ENCODE peak calls at places on chromosomes 2 and 18, in five cellular contexts. One of them, this sample, is unnamed.

GRCh38 chr2:99638791-99639190 is 149.0 kb upstream of the REV1 start:
- DNase-seq in stimulated activated CD4-positive, alpha-beta T cell treated with anti-CD3 and anti-CD28 coated beads, Interleukin-12 subunit alpha, Interleukin-12 subunit beta, amount 100 ng/mL, for 4 hours: no peak
- DNase-seq in amygdala: no peak
- DNase-seq in NCI-H1092: no peak
- DNase-seq in LoVo: no peak
- DNase-seq in this sample: no peak

GRCh38 chr2:239158641-239159475 is 242.0 kb downstream of the HDAC4 start:
- DNase-seq in stimulated activated CD4-positive, alpha-beta T cell treated with anti-CD3 and anti-CD28 coated beads, Interleukin-12 subunit alpha, Interleukin-12 subunit beta, amount 100 ng/mL, for 4 hours: no peak
- DNase-seq in amygdala: no peak
- DNase-seq in NCI-H1092: no peak
- DNase-seq in LoVo: no peak
- DNase-seq in this sample: no peak

GRCh38 chr2:65503746-65504145 is 71.3 kb upstream of the SPRED2 start:
- DNase-seq in stimulated activated CD4-positive, alpha-beta T cell treated with anti-CD3 and anti-CD28 coated beads, Interleukin-12 subunit alpha, Interleukin-12 subunit beta, amount 100 ng/mL, for 4 hours: no peak
- DNase-seq in amygdala: no peak
- DNase-seq in NCI-H1092: no peak
- DNase-seq in LoVo: no peak
- DNase-seq in this sample: no peak

GRCh38 chr2:56483081-56483480 is 299.3 kb downstream of the CCDC85A start:
- DNase-seq in stimulated activated CD4-positive, alpha-beta T cell treated with anti-CD3 and anti-CD28 coated beads, Interleukin-12 subunit alpha, Interleukin-12 subunit beta, amount 100 ng/mL, for 4 hours: no peak
- DNase-seq in amygdala: no peak
- DNase-seq in NCI-H1092: no peak
- DNase-seq in LoVo: no peak
- DNase-seq in this sample: no peak

GRCh38 chr2:88638123-88638650 is 10.9 kb upstream of the EIF2AK3 start:
- DNase-seq in stimulated activated CD4-positive, alpha-beta T cell treated with anti-CD3 and anti-CD28 coated beads, Interleukin-12 subunit alpha, Interleukin-12 subunit beta, amount 100 ng/mL, for 4 hours: no peak
- DNase-seq in amygdala: no peak
- DNase-seq in NCI-H1092: no peak
- DNase-seq in LoVo: no peak
- DNase-seq in this sample: no peak

GRCh38 chr2:61244694-61245093 is 82.7 kb downstream of the C2orf74 start:
- DNase-seq in stimulated activated CD4-positive, alpha-beta T cell treated with anti-CD3 and anti-CD28 coated beads, Interleukin-12 subunit alpha, Interleukin-12 subunit beta, amount 100 ng/mL, for 4 hours: no peak
- DNase-seq in amygdala: no peak
- DNase-seq in NCI-H1092: no peak
- DNase-seq in LoVo: no peak
- DNase-seq in this sample: no peak

GRCh38 chr2:161796192-161796591 is 172.0 kb downstream of the SLC4A10 start:
- DNase-seq in stimulated activated CD4-positive, alpha-beta T cell treated with anti-CD3 and anti-CD28 coated beads, Interleukin-12 subunit alpha, Interleukin-12 subunit beta, amount 100 ng/mL, for 4 hours: no peak
- DNase-seq in amygdala: no peak
- DNase-seq in NCI-H1092: no peak
- DNase-seq in LoVo: peak
- DNase-seq in this sample: no peak

GRCh38 chr2:67295406-67295805 is 101.7 kb upstream of the ETAA1 start:
- DNase-seq in stimulated activated CD4-positive, alpha-beta T cell treated with anti-CD3 and anti-CD28 coated beads, Interleukin-12 subunit alpha, Interleukin-12 subunit beta, amount 100 ng/mL, for 4 hours: no peak
- DNase-seq in amygdala: no peak
- DNase-seq in NCI-H1092: no peak
- DNase-seq in LoVo: no peak
- DNase-seq in this sample: no peak

GRCh38 chr2:74653589-74653984 is 460 bp upstream of the SEMA4F start:
- DNase-seq in stimulated activated CD4-positive, alpha-beta T cell treated with anti-CD3 and anti-CD28 coated beads, Interleukin-12 subunit alpha, Interleukin-12 subunit beta, amount 100 ng/mL, for 4 hours: no peak
- DNase-seq in amygdala: no peak
- DNase-seq in NCI-H1092: no peak
- DNase-seq in LoVo: no peak
- DNase-seq in this sample: no peak

GRCh38 chr2:176544579-176545365 is 275.5 kb downstream of the MTX2 start:
- DNase-seq in stimulated activated CD4-positive, alpha-beta T cell treated with anti-CD3 and anti-CD28 coated beads, Interleukin-12 subunit alpha, Interleukin-12 subunit beta, amount 100 ng/mL, for 4 hours: no peak
- DNase-seq in amygdala: no peak
- DNase-seq in NCI-H1092: no peak
- DNase-seq in LoVo: no peak
- DNase-seq in this sample: no peak

GRCh38 chr2:151051584-151052220 is 210.0 kb downstream of the RBM43 start:
- DNase-seq in stimulated activated CD4-positive, alpha-beta T cell treated with anti-CD3 and anti-CD28 coated beads, Interleukin-12 subunit alpha, Interleukin-12 subunit beta, amount 100 ng/mL, for 4 hours: no peak
- DNase-seq in amygdala: no peak
- DNase-seq in NCI-H1092: peak
- DNase-seq in LoVo: peak
- DNase-seq in this sample: peak

GRCh38 chr2:145431181-145431951 is 911.4 kb upstream of the ZEB2 start:
- DNase-seq in stimulated activated CD4-positive, alpha-beta T cell treated with anti-CD3 and anti-CD28 coated beads, Interleukin-12 subunit alpha, Interleukin-12 subunit beta, amount 100 ng/mL, for 4 hours: no peak
- DNase-seq in amygdala: no peak
- DNase-seq in NCI-H1092: peak
- DNase-seq in LoVo: no peak
- DNase-seq in this sample: no peak

GRCh38 chr2:197097578-197098366 is 171.3 kb upstream of the PGAP1 start:
- DNase-seq in stimulated activated CD4-positive, alpha-beta T cell treated with anti-CD3 and anti-CD28 coated beads, Interleukin-12 subunit alpha, Interleukin-12 subunit beta, amount 100 ng/mL, for 4 hours: no peak
- DNase-seq in amygdala: peak
- DNase-seq in NCI-H1092: no peak
- DNase-seq in LoVo: no peak
- DNase-seq in this sample: no peak

GRCh38 chr18:37714621-37715020 is 149.0 kb upstream of the CELF4 start:
- DNase-seq in stimulated activated CD4-positive, alpha-beta T cell treated with anti-CD3 and anti-CD28 coated beads, Interleukin-12 subunit alpha, Interleukin-12 subunit beta, amount 100 ng/mL, for 4 hours: no peak
- DNase-seq in amygdala: no peak
- DNase-seq in NCI-H1092: no peak
- DNase-seq in LoVo: no peak
- DNase-seq in this sample: no peak

GRCh38 chr2:64769392-64770044 is 115.8 kb upstream of the SERTAD2 start:
- DNase-seq in stimulated activated CD4-positive, alpha-beta T cell treated with anti-CD3 and anti-CD28 coated beads, Interleukin-12 subunit alpha, Interleukin-12 subunit beta, amount 100 ng/mL, for 4 hours: no peak
- DNase-seq in amygdala: no peak
- DNase-seq in NCI-H1092: no peak
- DNase-seq in LoVo: peak
- DNase-seq in this sample: no peak

GRCh38 chr2:1636791-1637415 is 107.4 kb downstream of the PXDN start:
- DNase-seq in stimulated activated CD4-positive, alpha-beta T cell treated with anti-CD3 and anti-CD28 coated beads, Interleukin-12 subunit alpha, Interleukin-12 subunit beta, amount 100 ng/mL, for 4 hours: no peak
- DNase-seq in amygdala: no peak
- DNase-seq in NCI-H1092: no peak
- DNase-seq in LoVo: no peak
- DNase-seq in this sample: no peak

GRCh38 chr18:42183746-42184145 is 228.7 kb downstream of the PIK3C3 start:
- DNase-seq in stimulated activated CD4-positive, alpha-beta T cell treated with anti-CD3 and anti-CD28 coated beads, Interleukin-12 subunit alpha, Interleukin-12 subunit beta, amount 100 ng/mL, for 4 hours: no peak
- DNase-seq in amygdala: no peak
- DNase-seq in NCI-H1092: no peak
- DNase-seq in LoVo: peak
- DNase-seq in this sample: no peak

GRCh38 chr2:148021059-148021985 is at the start of gene MBD5:
- DNase-seq in stimulated activated CD4-positive, alpha-beta T cell treated with anti-CD3 and anti-CD28 coated beads, Interleukin-12 subunit alpha, Interleukin-12 subunit beta, amount 100 ng/mL, for 4 hours: peak
- DNase-seq in amygdala: peak
- DNase-seq in NCI-H1092: peak
- DNase-seq in LoVo: peak
- DNase-seq in this sample: peak

GRCh38 chr2:218245214-218245613 is 15.6 kb upstream of the GPBAR1 start:
- DNase-seq in stimulated activated CD4-positive, alpha-beta T cell treated with anti-CD3 and anti-CD28 coated beads, Interleukin-12 subunit alpha, Interleukin-12 subunit beta, amount 100 ng/mL, for 4 hours: no peak
- DNase-seq in amygdala: no peak
- DNase-seq in NCI-H1092: no peak
- DNase-seq in LoVo: no peak
- DNase-seq in this sample: no peak

GRCh38 chr2:217066510-217067270 is 206.8 kb upstream of the TNP1 start:
- DNase-seq in stimulated activated CD4-positive, alpha-beta T cell treated with anti-CD3 and anti-CD28 coated beads, Interleukin-12 subunit alpha, Interleukin-12 subunit beta, amount 100 ng/mL, for 4 hours: no peak
- DNase-seq in amygdala: no peak
- DNase-seq in NCI-H1092: no peak
- DNase-seq in LoVo: no peak
- DNase-seq in this sample: no peak